ENCODE peak calls at places on chromosomes 13 and 19, in ten cellular contexts. One of them, this sample, is unnamed.

GRCh38 chr19:42135836-42136235 is 3.6 kb upstream of the POU2F2 start:
- DNase-seq in BE2C: no peak
- DNase-seq in stimulated activated naive CD8-positive, alpha-beta T cell treated with anti-CD3 and anti-CD28 coated beads, Interleukin-15, amount 100 ng/mL, for 72 hours: no peak
- DNase-seq in BJ: no peak
- DNase-seq in mucosa of descending colon: no peak
- DNase-seq in skeletal muscle cell: no peak
- DNase-seq in H9: no peak
- DNase-seq in neuronal stem cell: no peak
- DNase-seq in DMS53: peak
- DNase-seq in Peyer's patch: no peak
- DNase-seq in this sample: no peak

GRCh38 chr13:59834801-59835200 is 328.9 kb downstream of the DIAPH3 start:
- DNase-seq in BE2C: no peak
- DNase-seq in stimulated activated naive CD8-positive, alpha-beta T cell treated with anti-CD3 and anti-CD28 coated beads, Interleukin-15, amount 100 ng/mL, for 72 hours: no peak
- DNase-seq in BJ: peak
- DNase-seq in mucosa of descending colon: no peak
- DNase-seq in skeletal muscle cell: peak
- DNase-seq in H9: no peak
- DNase-seq in neuronal stem cell: no peak
- DNase-seq in DMS53: no peak
- DNase-seq in Peyer's patch: no peak
- DNase-seq in this sample: no peak

GRCh38 chr19:21092107-21092506 is 10.1 kb downstream of the ZNF714 start:
- DNase-seq in BE2C: no peak
- DNase-seq in stimulated activated naive CD8-positive, alpha-beta T cell treated with anti-CD3 and anti-CD28 coated beads, Interleukin-15, amount 100 ng/mL, for 72 hours: no peak
- DNase-seq in BJ: peak
- DNase-seq in mucosa of descending colon: no peak
- DNase-seq in skeletal muscle cell: peak
- DNase-seq in H9: no peak
- DNase-seq in neuronal stem cell: no peak
- DNase-seq in DMS53: no peak
- DNase-seq in Peyer's patch: no peak
- DNase-seq in this sample: no peak

GRCh38 chr19:55358943-55359908 is 3.8 kb downstream of the GARIN5B start:
- DNase-seq in BE2C: peak
- DNase-seq in stimulated activated naive CD8-positive, alpha-beta T cell treated with anti-CD3 and anti-CD28 coated beads, Interleukin-15, amount 100 ng/mL, for 72 hours: no peak
- DNase-seq in BJ: no peak
- DNase-seq in mucosa of descending colon: no peak
- DNase-seq in skeletal muscle cell: no peak
- DNase-seq in H9: no peak
- DNase-seq in neuronal stem cell: no peak
- DNase-seq in DMS53: peak
- DNase-seq in Peyer's patch: no peak
- DNase-seq in this sample: no peak

GRCh38 chr19:3036119-3036794 is 7.2 kb upstream of the TLE2 start:
- DNase-seq in BE2C: peak
- DNase-seq in stimulated activated naive CD8-positive, alpha-beta T cell treated with anti-CD3 and anti-CD28 coated beads, Interleukin-15, amount 100 ng/mL, for 72 hours: peak
- DNase-seq in BJ: peak
- DNase-seq in mucosa of descending colon: peak
- DNase-seq in skeletal muscle cell: peak
- DNase-seq in H9: peak
- DNase-seq in neuronal stem cell: peak
- DNase-seq in DMS53: peak
- DNase-seq in Peyer's patch: peak
- DNase-seq in this sample: peak

GRCh38 chr13:76696370-76696769 is 189.8 kb downstream of the KCTD12 start:
- DNase-seq in BE2C: peak
- DNase-seq in stimulated activated naive CD8-positive, alpha-beta T cell treated with anti-CD3 and anti-CD28 coated beads, Interleukin-15, amount 100 ng/mL, for 72 hours: no peak
- DNase-seq in BJ: no peak
- DNase-seq in mucosa of descending colon: no peak
- DNase-seq in skeletal muscle cell: no peak
- DNase-seq in H9: no peak
- DNase-seq in neuronal stem cell: no peak
- DNase-seq in DMS53: peak
- DNase-seq in Peyer's patch: no peak
- DNase-seq in this sample: no peak

GRCh38 chr19:3320354-3320670 is 46.1 kb upstream of the NFIC start:
- DNase-seq in BE2C: no peak
- DNase-seq in stimulated activated naive CD8-positive, alpha-beta T cell treated with anti-CD3 and anti-CD28 coated beads, Interleukin-15, amount 100 ng/mL, for 72 hours: no peak
- DNase-seq in BJ: no peak
- DNase-seq in mucosa of descending colon: no peak
- DNase-seq in skeletal muscle cell: no peak
- DNase-seq in H9: no peak
- DNase-seq in neuronal stem cell: no peak
- DNase-seq in DMS53: no peak
- DNase-seq in Peyer's patch: no peak
- DNase-seq in this sample: no peak

GRCh38 chr13:101576452-101576851 is 124.0 kb downstream of the ITGBL1 start:
- DNase-seq in BE2C: no peak
- DNase-seq in stimulated activated naive CD8-positive, alpha-beta T cell treated with anti-CD3 and anti-CD28 coated beads, Interleukin-15, amount 100 ng/mL, for 72 hours: no peak
- DNase-seq in BJ: no peak
- DNase-seq in mucosa of descending colon: no peak
- DNase-seq in skeletal muscle cell: no peak
- DNase-seq in H9: no peak
- DNase-seq in neuronal stem cell: no peak
- DNase-seq in DMS53: peak
- DNase-seq in Peyer's patch: no peak
- DNase-seq in this sample: no peak

GRCh38 chr19:19459707-19460251 is 54.3 kb downstream of the GATAD2A start:
- DNase-seq in BE2C: peak
- DNase-seq in stimulated activated naive CD8-positive, alpha-beta T cell treated with anti-CD3 and anti-CD28 coated beads, Interleukin-15, amount 100 ng/mL, for 72 hours: peak
- DNase-seq in BJ: peak
- DNase-seq in mucosa of descending colon: peak
- DNase-seq in skeletal muscle cell: peak
- DNase-seq in H9: no peak
- DNase-seq in neuronal stem cell: no peak
- DNase-seq in DMS53: no peak
- DNase-seq in Peyer's patch: peak
- DNase-seq in this sample: no peak

GRCh38 chr13:111972261-111972780 is 94.6 kb upstream of the SOX1 start:
- DNase-seq in BE2C: no peak
- DNase-seq in stimulated activated naive CD8-positive, alpha-beta T cell treated with anti-CD3 and anti-CD28 coated beads, Interleukin-15, amount 100 ng/mL, for 72 hours: no peak
- DNase-seq in BJ: no peak
- DNase-seq in mucosa of descending colon: no peak
- DNase-seq in skeletal muscle cell: no peak
- DNase-seq in H9: peak
- DNase-seq in neuronal stem cell: no peak
- DNase-seq in DMS53: no peak
- DNase-seq in Peyer's patch: no peak
- DNase-seq in this sample: no peak

GRCh38 chr19:41373993-41374392 is 2.3 kb upstream of the TMEM91 start:
- DNase-seq in BE2C: peak
- DNase-seq in stimulated activated naive CD8-positive, alpha-beta T cell treated with anti-CD3 and anti-CD28 coated beads, Interleukin-15, amount 100 ng/mL, for 72 hours: no peak
- DNase-seq in BJ: peak
- DNase-seq in mucosa of descending colon: peak
- DNase-seq in skeletal muscle cell: peak
- DNase-seq in H9: no peak
- DNase-seq in neuronal stem cell: no peak
- DNase-seq in DMS53: peak
- DNase-seq in Peyer's patch: peak
- DNase-seq in this sample: peak

GRCh38 chr19:48629599-48630288 is 7.4 kb downstream of the DBP start:
- DNase-seq in BE2C: peak
- DNase-seq in stimulated activated naive CD8-positive, alpha-beta T cell treated with anti-CD3 and anti-CD28 coated beads, Interleukin-15, amount 100 ng/mL, for 72 hours: no peak
- DNase-seq in BJ: no peak
- DNase-seq in mucosa of descending colon: peak
- DNase-seq in skeletal muscle cell: no peak
- DNase-seq in H9: peak
- DNase-seq in neuronal stem cell: peak
- DNase-seq in DMS53: peak
- DNase-seq in Peyer's patch: peak
- DNase-seq in this sample: no peak

GRCh38 chr13:112202266-112202665 is 135.3 kb downstream of the SOX1 start:
- DNase-seq in BE2C: no peak
- DNase-seq in stimulated activated naive CD8-positive, alpha-beta T cell treated with anti-CD3 and anti-CD28 coated beads, Interleukin-15, amount 100 ng/mL, for 72 hours: no peak
- DNase-seq in BJ: no peak
- DNase-seq in mucosa of descending colon: no peak
- DNase-seq in skeletal muscle cell: no peak
- DNase-seq in H9: no peak
- DNase-seq in neuronal stem cell: no peak
- DNase-seq in DMS53: no peak
- DNase-seq in Peyer's patch: no peak
- DNase-seq in this sample: no peak

GRCh38 chr19:50794778-50795664 is 4.8 kb downstream of the ACP4 start:
- DNase-seq in BE2C: peak
- DNase-seq in stimulated activated naive CD8-positive, alpha-beta T cell treated with anti-CD3 and anti-CD28 coated beads, Interleukin-15, amount 100 ng/mL, for 72 hours: no peak
- DNase-seq in BJ: no peak
- DNase-seq in mucosa of descending colon: peak
- DNase-seq in skeletal muscle cell: no peak
- DNase-seq in H9: no peak
- DNase-seq in neuronal stem cell: no peak
- DNase-seq in DMS53: peak
- DNase-seq in Peyer's patch: no peak
- DNase-seq in this sample: no peak

GRCh38 chr19:2081873-2082810 is 14.0 kb downstream of the MOB3A start:
- DNase-seq in BE2C: no peak
- DNase-seq in stimulated activated naive CD8-positive, alpha-beta T cell treated with anti-CD3 and anti-CD28 coated beads, Interleukin-15, amount 100 ng/mL, for 72 hours: no peak
- DNase-seq in BJ: no peak
- DNase-seq in mucosa of descending colon: no peak
- DNase-seq in skeletal muscle cell: no peak
- DNase-seq in H9: no peak
- DNase-seq in neuronal stem cell: no peak
- DNase-seq in DMS53: no peak
- DNase-seq in Peyer's patch: peak
- DNase-seq in this sample: no peak

GRCh38 chr13:89862691-89863036 is 1484.8 kb upstream of the MIR17HG start:
- DNase-seq in BE2C: no peak
- DNase-seq in stimulated activated naive CD8-positive, alpha-beta T cell treated with anti-CD3 and anti-CD28 coated beads, Interleukin-15, amount 100 ng/mL, for 72 hours: no peak
- DNase-seq in BJ: no peak
- DNase-seq in mucosa of descending colon: no peak
- DNase-seq in skeletal muscle cell: peak
- DNase-seq in H9: no peak
- DNase-seq in neuronal stem cell: no peak
- DNase-seq in DMS53: no peak
- DNase-seq in Peyer's patch: no peak
- DNase-seq in this sample: no peak

GRCh38 chr13:49669735-49670309 is 21.5 kb downstream of the EBPL start:
- DNase-seq in BE2C: peak
- DNase-seq in stimulated activated naive CD8-positive, alpha-beta T cell treated with anti-CD3 and anti-CD28 coated beads, Interleukin-15, amount 100 ng/mL, for 72 hours: no peak
- DNase-seq in BJ: no peak
- DNase-seq in mucosa of descending colon: peak
- DNase-seq in skeletal muscle cell: no peak
- DNase-seq in H9: peak
- DNase-seq in neuronal stem cell: peak
- DNase-seq in DMS53: peak
- DNase-seq in Peyer's patch: peak
- DNase-seq in this sample: peak

GRCh38 chr13:39602614-39603366 is at the start of gene LHFPL6:
- DNase-seq in BE2C: peak
- DNase-seq in stimulated activated naive CD8-positive, alpha-beta T cell treated with anti-CD3 and anti-CD28 coated beads, Interleukin-15, amount 100 ng/mL, for 72 hours: peak
- DNase-seq in BJ: no peak
- DNase-seq in mucosa of descending colon: peak
- DNase-seq in skeletal muscle cell: peak
- DNase-seq in H9: peak
- DNase-seq in neuronal stem cell: peak
- DNase-seq in DMS53: peak
- DNase-seq in Peyer's patch: peak
- DNase-seq in this sample: peak

GRCh38 chr19:622666-623065 is 10.7 kb downstream of the POLRMT start:
- DNase-seq in BE2C: no peak
- DNase-seq in stimulated activated naive CD8-positive, alpha-beta T cell treated with anti-CD3 and anti-CD28 coated beads, Interleukin-15, amount 100 ng/mL, for 72 hours: no peak
- DNase-seq in BJ: no peak
- DNase-seq in mucosa of descending colon: no peak
- DNase-seq in skeletal muscle cell: no peak
- DNase-seq in H9: peak
- DNase-seq in neuronal stem cell: no peak
- DNase-seq in DMS53: no peak
- DNase-seq in Peyer's patch: no peak
- DNase-seq in this sample: no peak

GRCh38 chr19:12126707-12127106 is 13.4 kb downstream of the ZNF20 start:
- DNase-seq in BE2C: peak
- DNase-seq in stimulated activated naive CD8-positive, alpha-beta T cell treated with anti-CD3 and anti-CD28 coated beads, Interleukin-15, amount 100 ng/mL, for 72 hours: no peak
- DNase-seq in BJ: no peak
- DNase-seq in mucosa of descending colon: no peak
- DNase-seq in skeletal muscle cell: no peak
- DNase-seq in H9: no peak
- DNase-seq in neuronal stem cell: no peak
- DNase-seq in DMS53: peak
- DNase-seq in Peyer's patch: peak
- DNase-seq in this sample: no peak

GRCh38 chr19:53537523-53538377 is at the start of gene ZNF331:
- DNase-seq in BE2C: peak
- DNase-seq in stimulated activated naive CD8-positive, alpha-beta T cell treated with anti-CD3 and anti-CD28 coated beads, Interleukin-15, amount 100 ng/mL, for 72 hours: peak
- DNase-seq in BJ: no peak
- DNase-seq in mucosa of descending colon: peak
- DNase-seq in skeletal muscle cell: peak
- DNase-seq in H9: peak
- DNase-seq in neuronal stem cell: peak
- DNase-seq in DMS53: peak
- DNase-seq in Peyer's patch: peak
- DNase-seq in this sample: peak

GRCh38 chr19:4624733-4625362 is 14.5 kb upstream of the TNFAIP8L1 start:
- DNase-seq in BE2C: peak
- DNase-seq in stimulated activated naive CD8-positive, alpha-beta T cell treated with anti-CD3 and anti-CD28 coated beads, Interleukin-15, amount 100 ng/mL, for 72 hours: no peak
- DNase-seq in BJ: no peak
- DNase-seq in mucosa of descending colon: no peak
- DNase-seq in skeletal muscle cell: no peak
- DNase-seq in H9: peak
- DNase-seq in neuronal stem cell: no peak
- DNase-seq in DMS53: peak
- DNase-seq in Peyer's patch: no peak
- DNase-seq in this sample: no peak

GRCh38 chr13:110422913-110423688 is 116.0 kb downstream of the COL4A2 start:
- DNase-seq in BE2C: no peak
- DNase-seq in stimulated activated naive CD8-positive, alpha-beta T cell treated with anti-CD3 and anti-CD28 coated beads, Interleukin-15, amount 100 ng/mL, for 72 hours: no peak
- DNase-seq in BJ: no peak
- DNase-seq in mucosa of descending colon: no peak
- DNase-seq in skeletal muscle cell: no peak
- DNase-seq in H9: no peak
- DNase-seq in neuronal stem cell: no peak
- DNase-seq in DMS53: no peak
- DNase-seq in Peyer's patch: no peak
- DNase-seq in this sample: no peak

GRCh38 chr13:27170521-27171243 is 929 bp downstream of the USP12 start:
- DNase-seq in BE2C: peak
- DNase-seq in stimulated activated naive CD8-positive, alpha-beta T cell treated with anti-CD3 and anti-CD28 coated beads, Interleukin-15, amount 100 ng/mL, for 72 hours: peak
- DNase-seq in BJ: no peak
- DNase-seq in mucosa of descending colon: peak
- DNase-seq in skeletal muscle cell: no peak
- DNase-seq in H9: peak
- DNase-seq in neuronal stem cell: peak
- DNase-seq in DMS53: peak
- DNase-seq in Peyer's patch: peak
- DNase-seq in this sample: no peak

GRCh38 chr19:33580026-33580644 is 41.6 kb upstream of the CHST8 start:
- DNase-seq in BE2C: no peak
- DNase-seq in stimulated activated naive CD8-positive, alpha-beta T cell treated with anti-CD3 and anti-CD28 coated beads, Interleukin-15, amount 100 ng/mL, for 72 hours: no peak
- DNase-seq in BJ: no peak
- DNase-seq in mucosa of descending colon: no peak
- DNase-seq in skeletal muscle cell: no peak
- DNase-seq in H9: no peak
- DNase-seq in neuronal stem cell: no peak
- DNase-seq in DMS53: no peak
- DNase-seq in Peyer's patch: no peak
- DNase-seq in this sample: no peak

GRCh38 chr13:85833938-85834337 is 34.7 kb upstream of the SLITRK6 start:
- DNase-seq in BE2C: no peak
- DNase-seq in stimulated activated naive CD8-positive, alpha-beta T cell treated with anti-CD3 and anti-CD28 coated beads, Interleukin-15, amount 100 ng/mL, for 72 hours: no peak
- DNase-seq in BJ: no peak
- DNase-seq in mucosa of descending colon: no peak
- DNase-seq in skeletal muscle cell: no peak
- DNase-seq in H9: no peak
- DNase-seq in neuronal stem cell: no peak
- DNase-seq in DMS53: peak
- DNase-seq in Peyer's patch: no peak
- DNase-seq in this sample: no peak

GRCh38 chr13:110841846-110842245 is 73.0 kb downstream of the ANKRD10 start:
- DNase-seq in BE2C: no peak
- DNase-seq in stimulated activated naive CD8-positive, alpha-beta T cell treated with anti-CD3 and anti-CD28 coated beads, Interleukin-15, amount 100 ng/mL, for 72 hours: no peak
- DNase-seq in BJ: no peak
- DNase-seq in mucosa of descending colon: no peak
- DNase-seq in skeletal muscle cell: no peak
- DNase-seq in H9: no peak
- DNase-seq in neuronal stem cell: no peak
- DNase-seq in DMS53: no peak
- DNase-seq in Peyer's patch: no peak
- DNase-seq in this sample: no peak

GRCh38 chr13:95865080-95865597 is 188.1 kb downstream of the UGGT2 start:
- DNase-seq in BE2C: no peak
- DNase-seq in stimulated activated naive CD8-positive, alpha-beta T cell treated with anti-CD3 and anti-CD28 coated beads, Interleukin-15, amount 100 ng/mL, for 72 hours: no peak
- DNase-seq in BJ: no peak
- DNase-seq in mucosa of descending colon: no peak
- DNase-seq in skeletal muscle cell: no peak
- DNase-seq in H9: no peak
- DNase-seq in neuronal stem cell: no peak
- DNase-seq in DMS53: no peak
- DNase-seq in Peyer's patch: no peak
- DNase-seq in this sample: no peak

This sample was measured in AG09319.